ENCODE peak calls at places on chromosomes 3 and 15, in ten cellular contexts. B is psoas muscle, I is stomach, E is pancreas, J is body of pancreas, A is left ventricle myocardium inferior, N is upper lobe of right lung, H is ovary, S is H9, D is neuronal stem cell. O is an unnamed sample.

GRCh38 chr3:103056953-103057450 is 622.2 kb downstream of the ZPLD1 start:
- DNase-seq in B (no peak), I (no peak), E (no peak), J (no peak), A (no peak), N (no peak), H (no peak), S (no peak), D (no peak), O (no peak)

GRCh38 chr3:113794526-113794925 is 44.1 kb upstream of the GRAMD1C start:
- DNase-seq in B (no peak), I (no peak), E (no peak), J (no peak), A (no peak), N (no peak), H (no peak), S (no peak), D (no peak), O (no peak)

GRCh38 chr3:13145131-13145825 is 72.0 kb upstream of the IQSEC1 start:
- DNase-seq in B (no peak), I (no peak), E (no peak), J (peak; percentile 1), A (no peak), N (peak; percentile 42), H (no peak), S (no peak), D (no peak), O (no peak)

GRCh38 chr3:123397921-123398785 is 50.7 kb downstream of the ADCY5 start:
- DNase-seq in B (no peak), I (no peak), E (no peak), J (no peak), A (no peak), N (no peak), H (peak; percentile 21), S (no peak), D (no peak), O (no peak)

GRCh38 chr3:77370413-77370812 is 330.5 kb downstream of the ROBO2 start:
- DNase-seq in B (no peak), I (no peak), E (no peak), J (no peak), A (no peak), N (no peak), H (peak; percentile 20), S (no peak), D (no peak), O (no peak)

GRCh38 chr3:46489875-46490274 is 7.9 kb upstream of the RTP3 start:
- DNase-seq in B (no peak), I (no peak), E (no peak), J (no peak), A (no peak), N (no peak), H (no peak), S (no peak), D (no peak), O (no peak)

GRCh38 chr3:72445827-72446405 is 402.3 kb downstream of the SHQ1 start:
- DNase-seq in B (no peak), I (no peak), E (no peak), J (no peak), A (no peak), N (no peak), H (no peak), S (no peak), D (no peak), O (no peak)

GRCh38 chr3:55629432-55629831 is 142.3 kb upstream of the WNT5A start:
- DNase-seq in B (no peak), I (peak; percentile 83), E (peak; percentile 54), J (peak; percentile 50), A (peak; percentile 23), N (peak; percentile 72), H (peak; percentile 41), S (no peak), D (no peak), O (peak; percentile 62)

GRCh38 chr15:58203537-58203936 is 65.4 kb downstream of the AQP9 start:
- DNase-seq in B (no peak), I (no peak), E (no peak), J (no peak), A (no peak), N (no peak), H (no peak), S (no peak), D (no peak), O (no peak)

GRCh38 chr3:52091566-52092290 is 35.4 kb upstream of the DUSP7 start:
- DNase-seq in B (no peak), I (no peak), E (peak; percentile 12), J (no peak), A (peak; percentile 2), N (peak; percentile 56), H (peak; percentile 10), S (no peak), D (no peak), O (peak; percentile 51)

GRCh38 chr3:47611577-47611976 is 32.9 kb upstream of the CSPG5 start:
- DNase-seq in B (no peak), I (no peak), E (no peak), J (no peak), A (no peak), N (no peak), H (no peak), S (no peak), D (no peak), O (no peak)
- H3K27ac ChIP-seq in B (peak overlapping the region; percentile 51), I (no peak overlapping the region), E (peak overlapping the region; percentile 18), J (no peak overlapping the region), A (no peak overlapping the region), N (no peak overlapping the region), H (no peak overlapping the region), S (no peak overlapping the region), D (no peak overlapping the region), O (peak overlapping the region; percentile 4)

DNA sequence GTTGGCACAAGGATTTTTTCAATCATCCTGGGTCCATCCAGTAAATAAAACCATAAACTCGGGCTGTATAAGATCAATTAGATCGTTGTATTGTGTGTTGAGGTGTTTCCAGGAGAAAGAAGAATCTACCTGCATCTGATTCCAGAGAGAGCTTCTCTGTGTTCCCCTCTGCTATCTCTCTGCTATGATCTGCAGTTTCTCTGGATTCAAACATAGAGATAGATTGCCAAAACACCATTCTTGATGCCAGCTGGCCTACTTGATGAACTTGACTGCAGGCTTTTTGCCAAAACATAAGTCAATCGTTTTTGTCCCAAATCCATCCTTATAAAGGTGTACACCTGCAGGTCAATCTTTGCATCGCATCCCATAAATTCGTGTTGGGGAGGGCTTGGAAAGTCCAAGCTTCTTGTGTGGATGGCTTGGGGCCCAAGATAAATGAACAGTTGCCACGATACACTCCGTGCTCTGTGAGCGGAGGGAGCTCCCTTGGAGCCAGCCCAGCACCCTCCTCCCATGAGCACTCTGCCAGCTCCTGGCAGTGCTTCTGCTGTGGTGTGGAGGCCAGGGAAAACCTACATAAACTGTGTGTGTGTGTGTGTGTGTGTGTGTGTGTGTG is 2.7 kb downstream of the CERS3 start:
- DNase-seq in B (peak; percentile 68), I (peak; percentile 60), E (peak; percentile 82), J (peak; percentile 84), A (peak; percentile 66), N (no peak), H (peak; percentile 41), S (no peak), D (no peak), O (no peak)
- H3K4me1 ChIP-seq in B (peaks cover 21% of the 10 kb centered on the region), I (no peaks in the 10 kb centered on the region), E (no peaks in the 10 kb centered on the region), J (peaks cover 12% of the 10 kb centered on the region), A (peaks cover 7% of the 10 kb centered on the region), N (no peaks in the 10 kb centered on the region), H (no peaks in the 10 kb centered on the region), S (no peaks in the 10 kb centered on the region), D (no peaks in the 10 kb centered on the region), O (no peaks in the 10 kb centered on the region)

DNA sequence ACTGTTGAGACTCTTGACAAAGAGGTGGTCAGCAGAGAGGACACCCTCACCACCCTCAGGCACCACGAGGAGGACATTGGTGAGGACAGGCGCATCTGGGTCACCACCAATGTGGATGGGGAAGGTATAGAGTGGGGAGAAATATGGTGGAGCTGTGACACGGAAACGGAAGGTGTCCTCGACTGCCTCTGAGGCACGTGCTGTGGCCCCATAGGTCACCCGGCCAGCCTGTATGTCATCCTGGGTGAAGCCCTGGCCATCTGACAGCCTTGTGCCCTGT is 24.4 kb downstream of the CSPG4 start:
- DNase-seq in B (no peak), I (no peak), E (peak; percentile 37), J (no peak), A (no peak), N (no peak), H (no peak), S (no peak), D (no peak), O (no peak)
- H3K27ac ChIP-seq in B (no peak overlapping the region), I (no peak overlapping the region), E (no peak overlapping the region), J (no peak overlapping the region), A (no peak overlapping the region), N (no peak overlapping the region), H (no peak overlapping the region), S (no peak overlapping the region), D (no peak overlapping the region), O (no peak overlapping the region)

DNA sequence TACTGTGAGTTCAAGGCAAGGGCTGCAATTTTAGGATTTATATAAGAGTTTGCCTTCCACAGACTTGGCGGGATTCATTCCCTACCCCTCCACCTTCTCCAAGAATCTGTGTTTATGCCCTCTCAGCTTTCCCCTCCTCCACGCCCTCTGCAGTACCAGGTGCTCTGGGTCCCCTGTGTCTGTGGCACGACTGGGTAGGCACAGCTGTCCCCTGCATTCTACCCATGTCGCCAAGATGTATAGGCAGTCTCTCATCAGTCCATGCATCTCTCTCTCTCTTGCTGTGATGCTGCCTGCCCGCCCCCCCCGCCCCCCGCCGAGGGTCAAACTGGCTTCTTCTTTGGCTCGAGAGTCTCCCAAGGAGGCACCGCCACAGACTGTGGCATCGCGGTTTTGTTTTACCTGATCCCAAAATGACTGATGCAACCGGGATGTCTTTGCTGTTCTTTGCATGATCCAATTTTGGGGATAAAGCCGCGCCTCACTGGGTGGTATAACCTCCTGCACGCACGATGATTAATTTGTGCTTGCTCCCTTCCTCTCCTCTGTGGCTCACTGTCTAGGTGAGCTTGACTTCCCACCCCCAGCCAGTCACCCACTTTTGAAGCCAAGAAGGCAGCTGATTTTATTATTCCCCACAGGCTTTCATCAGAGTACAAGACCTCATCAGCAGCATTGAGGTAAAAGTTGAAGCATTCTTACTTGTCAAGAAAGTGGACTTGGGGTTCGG is 43.7 kb downstream of the EFCAB12 start:
- DNase-seq in B (no peak), I (no peak), E (no peak), J (no peak), A (no peak), N (no peak), H (no peak), S (no peak), D (no peak), O (no peak)
- H3K4me1 ChIP-seq in B (peaks cover 6% of the 10 kb centered on the region), I (no peaks in the 10 kb centered on the region), E (no peaks in the 10 kb centered on the region), J (no peaks in the 10 kb centered on the region), A (peaks cover 14% of the 10 kb centered on the region), N (peaks cover 15% of the 10 kb centered on the region), H (no peaks in the 10 kb centered on the region), S (no peaks in the 10 kb centered on the region), D (peaks cover 5% of the 10 kb centered on the region), O (peaks cover 20% of the 10 kb centered on the region)

DNA sequence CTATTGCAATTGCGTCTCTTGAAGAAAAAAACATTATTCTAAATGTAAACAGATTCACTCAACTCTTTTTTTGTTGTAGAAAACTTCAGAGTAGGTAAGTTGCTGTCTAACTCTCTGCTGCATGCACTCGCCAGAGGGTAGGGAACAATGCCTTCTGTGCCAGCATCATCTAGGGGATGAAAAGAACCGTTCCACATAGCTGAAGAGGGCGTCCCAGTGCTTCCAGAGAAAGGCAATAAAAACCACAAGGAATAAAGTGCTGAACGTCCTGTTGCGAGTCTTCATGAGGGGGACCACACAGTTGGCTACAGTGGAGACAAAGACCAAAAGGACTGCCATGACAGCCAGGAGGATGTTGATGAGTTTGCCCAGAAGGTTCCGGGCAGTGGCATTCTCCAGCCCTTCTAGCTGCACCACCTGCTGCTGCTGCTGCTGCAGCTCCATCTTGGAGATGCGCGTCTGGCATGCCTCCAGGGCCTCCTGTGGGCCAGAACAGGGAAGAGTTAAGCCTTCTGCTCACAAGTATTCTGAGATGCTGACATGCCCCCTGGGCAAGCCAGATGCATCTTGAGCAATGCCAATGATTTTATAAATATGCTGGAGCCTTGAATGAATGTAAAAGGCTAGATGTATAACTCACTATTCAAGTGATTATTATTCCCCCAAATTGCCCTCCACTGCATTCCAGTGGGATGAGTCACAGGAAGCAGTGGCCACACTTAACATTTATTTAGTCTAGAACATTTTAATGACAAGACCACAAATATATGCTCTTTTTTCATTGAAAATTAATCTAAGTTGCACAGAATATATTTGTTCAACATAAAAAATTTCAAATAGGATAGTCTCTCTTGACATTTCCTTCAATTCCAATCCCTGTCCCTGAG is 45.1 kb upstream of the PLXND1 start:
- DNase-seq in B (peak; percentile 45), I (no peak), E (peak; percentile 64), J (no peak), A (no peak), N (no peak), H (peak; percentile 51), S (peak; percentile 71), D (no peak), O (no peak)
- H3K27ac ChIP-seq in B (peak overlapping the region; percentile 56), I (no peak overlapping the region), E (no peak overlapping the region), J (no peak overlapping the region), A (no peak overlapping the region), N (no peak overlapping the region), H (no peak overlapping the region), S (peak overlapping the region; percentile 47), D (no peak overlapping the region), O (no peak overlapping the region)